ENCODE peak calls at places on chromosomes 2 and 18, in nine cellular contexts. One of them, this sample, is unnamed.

GRCh38 chr2:182477774-182478173 is 50.9 kb upstream of the PDE1A start:
- DNase-seq in Panc1: no peak
- DNase-seq in HCT116: no peak
- DNase-seq in WTC11: no peak
- DNase-seq in right lobe of liver: no peak
- DNase-seq in Peyer's patch: no peak
- DNase-seq in cardiac fibroblast: no peak
- DNase-seq in GM13976: no peak
- DNase-seq in fibroblast of lung: no peak
- DNase-seq in this sample: no peak

GRCh38 chr2:26721267-26722032 is 28.9 kb downstream of the KCNK3 start:
- DNase-seq in WTC11: no peak
- DNase-seq in Peyer's patch: no peak
- DNase-seq in fibroblast of lung: no peak
- DNase-seq in Panc1: no peak
- DNase-seq in cardiac fibroblast: peak
- DNase-seq in GM13976: no peak
- DNase-seq in right lobe of liver: peak
- DNase-seq in HCT116: no peak
- DNase-seq in this sample: no peak

GRCh38 chr18:43322133-43322532 is 44.8 kb upstream of the SYT4 start:
- DNase-seq in GM13976: no peak
- DNase-seq in WTC11: no peak
- DNase-seq in cardiac fibroblast: no peak
- DNase-seq in Peyer's patch: no peak
- DNase-seq in right lobe of liver: no peak
- DNase-seq in fibroblast of lung: no peak
- DNase-seq in Panc1: no peak
- DNase-seq in HCT116: no peak
- DNase-seq in this sample: no peak

GRCh38 chr2:174951746-174952145 is 53.4 kb downstream of the CHN1 start:
- DNase-seq in WTC11: no peak
- DNase-seq in right lobe of liver: no peak
- DNase-seq in fibroblast of lung: peak
- DNase-seq in HCT116: no peak
- DNase-seq in Panc1: no peak
- DNase-seq in cardiac fibroblast: peak
- DNase-seq in GM13976: no peak
- DNase-seq in Peyer's patch: no peak
- DNase-seq in this sample: no peak

GRCh38 chr18:902179-902718 is 2.4 kb upstream of the ADCYAP1 start:
- DNase-seq in Panc1: no peak
- DNase-seq in GM13976: no peak
- DNase-seq in right lobe of liver: no peak
- DNase-seq in cardiac fibroblast: peak
- DNase-seq in WTC11: no peak
- DNase-seq in HCT116: peak
- DNase-seq in fibroblast of lung: peak
- DNase-seq in Peyer's patch: no peak
- DNase-seq in this sample: no peak

GRCh38 chr2:44171018-44171417 is 2.3 kb downstream of the PPM1B start:
- DNase-seq in cardiac fibroblast: peak
- DNase-seq in GM13976: no peak
- DNase-seq in WTC11: no peak
- DNase-seq in fibroblast of lung: peak
- DNase-seq in Peyer's patch: no peak
- DNase-seq in Panc1: no peak
- DNase-seq in right lobe of liver: no peak
- DNase-seq in HCT116: peak
- DNase-seq in this sample: no peak

GRCh38 chr2:12637754-12638153 is 79.0 kb upstream of the TRIB2 start:
- DNase-seq in cardiac fibroblast: no peak
- DNase-seq in WTC11: no peak
- DNase-seq in Panc1: no peak
- DNase-seq in fibroblast of lung: peak
- DNase-seq in Peyer's patch: no peak
- DNase-seq in GM13976: no peak
- DNase-seq in right lobe of liver: no peak
- DNase-seq in HCT116: no peak
- DNase-seq in this sample: no peak

GRCh38 chr2:159183346-159183745 is 103.2 kb downstream of the WDSUB1 start:
- DNase-seq in WTC11: no peak
- DNase-seq in Peyer's patch: no peak
- DNase-seq in GM13976: no peak
- DNase-seq in Panc1: no peak
- DNase-seq in HCT116: no peak
- DNase-seq in right lobe of liver: no peak
- DNase-seq in fibroblast of lung: no peak
- DNase-seq in cardiac fibroblast: no peak
- DNase-seq in this sample: no peak

GRCh38 chr18:32021756-32022564 is 3.3 kb downstream of the RNF125 start:
- DNase-seq in right lobe of liver: no peak
- DNase-seq in Panc1: no peak
- DNase-seq in GM13976: no peak
- DNase-seq in Peyer's patch: no peak
- DNase-seq in fibroblast of lung: no peak
- DNase-seq in WTC11: no peak
- DNase-seq in cardiac fibroblast: no peak
- DNase-seq in HCT116: no peak
- DNase-seq in this sample: no peak

GRCh38 chr2:2901384-2902345 is 476.0 kb downstream of the EIPR1 start:
- DNase-seq in fibroblast of lung: no peak
- DNase-seq in GM13976: peak
- DNase-seq in Peyer's patch: no peak
- DNase-seq in WTC11: no peak
- DNase-seq in cardiac fibroblast: no peak
- DNase-seq in Panc1: no peak
- DNase-seq in HCT116: no peak
- DNase-seq in right lobe of liver: no peak
- DNase-seq in this sample: no peak

GRCh38 chr2:19846567-19846966 is 55.2 kb downstream of the TTC32 start:
- DNase-seq in Panc1: no peak
- DNase-seq in WTC11: no peak
- DNase-seq in HCT116: no peak
- DNase-seq in cardiac fibroblast: no peak
- DNase-seq in right lobe of liver: no peak
- DNase-seq in Peyer's patch: no peak
- DNase-seq in fibroblast of lung: no peak
- DNase-seq in GM13976: no peak
- DNase-seq in this sample: no peak

GRCh38 chr18:78797499-78797898 is 182.1 kb upstream of the SALL3 start:
- DNase-seq in right lobe of liver: no peak
- DNase-seq in WTC11: no peak
- DNase-seq in HCT116: no peak
- DNase-seq in Peyer's patch: no peak
- DNase-seq in cardiac fibroblast: no peak
- DNase-seq in fibroblast of lung: no peak
- DNase-seq in Panc1: no peak
- DNase-seq in GM13976: no peak
- DNase-seq in this sample: no peak

GRCh38 chr2:25305809-25306208 is 35.9 kb downstream of the DNMT3A start:
- DNase-seq in fibroblast of lung: no peak
- DNase-seq in GM13976: no peak
- DNase-seq in Panc1: no peak
- DNase-seq in Peyer's patch: no peak
- DNase-seq in HCT116: no peak
- DNase-seq in WTC11: no peak
- DNase-seq in right lobe of liver: no peak
- DNase-seq in cardiac fibroblast: peak
- DNase-seq in this sample: no peak

GRCh38 chr2:96960956-96961350 is 25.4 kb downstream of the FAM178B start:
- DNase-seq in cardiac fibroblast: no peak
- DNase-seq in HCT116: no peak
- DNase-seq in GM13976: no peak
- DNase-seq in Panc1: no peak
- DNase-seq in right lobe of liver: no peak
- DNase-seq in fibroblast of lung: no peak
- DNase-seq in Peyer's patch: no peak
- DNase-seq in WTC11: no peak
- DNase-seq in this sample: no peak

GRCh38 chr18:39952816-39953215 is 2002.2 kb upstream of the PIK3C3 start:
- DNase-seq in right lobe of liver: no peak
- DNase-seq in Panc1: no peak
- DNase-seq in Peyer's patch: no peak
- DNase-seq in WTC11: no peak
- DNase-seq in HCT116: no peak
- DNase-seq in fibroblast of lung: no peak
- DNase-seq in cardiac fibroblast: no peak
- DNase-seq in GM13976: no peak
- DNase-seq in this sample: no peak

GRCh38 chr18:28529644-28530043 is 352.7 kb upstream of the CDH2 start:
- DNase-seq in Peyer's patch: no peak
- DNase-seq in cardiac fibroblast: no peak
- DNase-seq in right lobe of liver: no peak
- DNase-seq in HCT116: no peak
- DNase-seq in fibroblast of lung: no peak
- DNase-seq in GM13976: no peak
- DNase-seq in WTC11: no peak
- DNase-seq in Panc1: no peak
- DNase-seq in this sample: no peak

GRCh38 chr2:102427249-102427648 is 4.3 kb downstream of the IL18RAP start:
- DNase-seq in HCT116: no peak
- DNase-seq in fibroblast of lung: no peak
- DNase-seq in cardiac fibroblast: no peak
- DNase-seq in Panc1: no peak
- DNase-seq in right lobe of liver: no peak
- DNase-seq in GM13976: no peak
- DNase-seq in WTC11: no peak
- DNase-seq in Peyer's patch: no peak
- DNase-seq in this sample: no peak

GRCh38 chr2:147739531-147739930 is 105.3 kb upstream of the ACVR2A start:
- DNase-seq in cardiac fibroblast: peak
- DNase-seq in fibroblast of lung: peak
- DNase-seq in Peyer's patch: no peak
- DNase-seq in Panc1: no peak
- DNase-seq in GM13976: no peak
- DNase-seq in WTC11: no peak
- DNase-seq in HCT116: no peak
- DNase-seq in right lobe of liver: no peak
- DNase-seq in this sample: no peak

GRCh38 chr2:75592888-75593287 is 32.1 kb upstream of the EVA1A start:
- DNase-seq in GM13976: no peak
- DNase-seq in fibroblast of lung: no peak
- DNase-seq in HCT116: no peak
- DNase-seq in cardiac fibroblast: no peak
- DNase-seq in Panc1: no peak
- DNase-seq in right lobe of liver: no peak
- DNase-seq in Peyer's patch: no peak
- DNase-seq in WTC11: no peak
- DNase-seq in this sample: no peak

GRCh38 chr2:1773883-1774282 is 29.6 kb upstream of the PXDN start:
- DNase-seq in HCT116: no peak
- DNase-seq in cardiac fibroblast: no peak
- DNase-seq in fibroblast of lung: no peak
- DNase-seq in right lobe of liver: no peak
- DNase-seq in Panc1: no peak
- DNase-seq in WTC11: no peak
- DNase-seq in Peyer's patch: no peak
- DNase-seq in GM13976: no peak
- DNase-seq in this sample: no peak

GRCh38 chr18:6525593-6525992 is 110.9 kb upstream of the L3MBTL4 start:
- DNase-seq in GM13976: no peak
- DNase-seq in WTC11: no peak
- DNase-seq in right lobe of liver: no peak
- DNase-seq in HCT116: no peak
- DNase-seq in Peyer's patch: no peak
- DNase-seq in fibroblast of lung: no peak
- DNase-seq in cardiac fibroblast: no peak
- DNase-seq in Panc1: no peak
- DNase-seq in this sample: no peak
- TF ChIP-seq CTCF in GM13976: no peak
- TF ChIP-seq CTCF in WTC11: no peak
- TF ChIP-seq CTCF in right lobe of liver: no peak
- TF ChIP-seq CTCF in HCT116: no peak
- TF ChIP-seq CTCF in Peyer's patch: no peak
- TF ChIP-seq CTCF in fibroblast of lung: no peak
- TF ChIP-seq CTCF in cardiac fibroblast: no peak
- TF ChIP-seq CTCF in Panc1: no peak
- TF ChIP-seq CTCF in this sample: no peak

GRCh38 chr2:196718394-196718793 is 78.9 kb downstream of the CCDC150 start:
- DNase-seq in WTC11: no peak
- DNase-seq in HCT116: no peak
- DNase-seq in GM13976: no peak
- DNase-seq in right lobe of liver: no peak
- DNase-seq in Panc1: no peak
- DNase-seq in cardiac fibroblast: peak
- DNase-seq in Peyer's patch: no peak
- DNase-seq in fibroblast of lung: no peak
- DNase-seq in this sample: no peak

GRCh38 chr2:196719565-196719872 is 80.0 kb downstream of the GTF3C3 start:
- DNase-seq in Panc1: no peak
- DNase-seq in cardiac fibroblast: no peak
- DNase-seq in HCT116: no peak
- DNase-seq in fibroblast of lung: no peak
- DNase-seq in right lobe of liver: no peak
- DNase-seq in GM13976: no peak
- DNase-seq in WTC11: no peak
- DNase-seq in Peyer's patch: no peak
- DNase-seq in this sample: no peak

GRCh38 chr2:196718796-196719564 is 79.5 kb downstream of the CCDC150 start:
- DNase-seq in right lobe of liver: peak
- DNase-seq in fibroblast of lung: peak
- DNase-seq in HCT116: no peak
- DNase-seq in Panc1: no peak
- DNase-seq in Peyer's patch: peak
- DNase-seq in GM13976: no peak
- DNase-seq in cardiac fibroblast: peak
- DNase-seq in WTC11: peak
- DNase-seq in this sample: no peak
- TF ChIP-seq CTCF in right lobe of liver: peak
- TF ChIP-seq CTCF in fibroblast of lung: peak
- TF ChIP-seq CTCF in HCT116: peak
- TF ChIP-seq CTCF in Panc1: peak
- TF ChIP-seq CTCF in Peyer's patch: no peak
- TF ChIP-seq CTCF in GM13976: peak
- TF ChIP-seq CTCF in cardiac fibroblast: peak
- TF ChIP-seq CTCF in WTC11: no peak
- TF ChIP-seq CTCF in this sample: no peak

GRCh38 chr18:11859903-11860407 is 8.7 kb downstream of the CHMP1B start:
- DNase-seq in Panc1: no peak
- DNase-seq in fibroblast of lung: peak
- DNase-seq in WTC11: no peak
- DNase-seq in GM13976: no peak
- DNase-seq in cardiac fibroblast: peak
- DNase-seq in Peyer's patch: no peak
- DNase-seq in HCT116: peak
- DNase-seq in right lobe of liver: no peak
- DNase-seq in this sample: no peak
- TF ChIP-seq CTCF in Panc1: no peak
- TF ChIP-seq CTCF in fibroblast of lung: peak
- TF ChIP-seq CTCF in WTC11: no peak
- TF ChIP-seq CTCF in GM13976: no peak
- TF ChIP-seq CTCF in cardiac fibroblast: peak
- TF ChIP-seq CTCF in Peyer's patch: no peak
- TF ChIP-seq CTCF in HCT116: peak
- TF ChIP-seq CTCF in right lobe of liver: no peak
- TF ChIP-seq CTCF in this sample: no peak

DNA sequence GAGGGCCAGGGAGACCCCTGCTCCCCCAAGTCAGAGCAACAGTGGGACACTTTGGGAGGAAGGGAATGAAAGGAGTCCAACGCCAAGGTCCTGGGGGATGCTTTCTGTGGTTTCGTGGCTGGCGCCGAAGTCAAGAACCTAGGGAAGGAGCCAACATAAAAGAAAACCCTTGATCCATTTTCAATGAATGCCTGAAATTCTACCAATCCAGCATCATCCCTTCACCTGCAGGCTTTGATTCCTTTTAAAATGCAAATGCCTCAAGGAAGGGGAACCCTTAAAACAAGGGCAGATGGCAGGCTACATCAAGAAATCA is 123.4 kb upstream of the SLC1A4 start:
- DNase-seq in cardiac fibroblast: no peak
- DNase-seq in GM13976: no peak
- DNase-seq in Peyer's patch: no peak
- DNase-seq in fibroblast of lung: no peak
- DNase-seq in Panc1: no peak
- DNase-seq in right lobe of liver: no peak
- DNase-seq in WTC11: no peak
- DNase-seq in HCT116: no peak
- DNase-seq in this sample: no peak
- TF ChIP-seq CTCF in cardiac fibroblast: no peak
- TF ChIP-seq CTCF in GM13976: no peak
- TF ChIP-seq CTCF in Peyer's patch: no peak
- TF ChIP-seq CTCF in fibroblast of lung: peak
- TF ChIP-seq CTCF in Panc1: no peak
- TF ChIP-seq CTCF in right lobe of liver: peak
- TF ChIP-seq CTCF in WTC11: no peak
- TF ChIP-seq CTCF in HCT116: no peak
- TF ChIP-seq CTCF in this sample: no peak

This sample was measured in thoracic aorta.